ENCODE peak calls at places on chromosomes 5 and 9, in five cellular contexts. G is NCI-H460; R is stimulated activated CD8-positive, alpha-beta memory T cell treated with anti-CD3 and anti-CD28 coated beads, Interleukin-4, amount 100 ng/mL, for 1 hour; Z is type B pancreatic cell; P is OCI-M1. L is an unnamed sample.

GRCh38 chr5:141100243-141100805 is at the start of gene PCDHB3:
- DNase-seq in G (peak), R (no peak), Z (no peak), P (peak), L (no peak)

GRCh38 chr9:113556877-113557593 is 93.5 kb downstream of the RGS3 start:
- DNase-seq in G (no peak), R (no peak), Z (no peak), P (no peak), L (no peak)

GRCh38 chr5:151772029-151772867 is 494 bp downstream of the G3BP1 start:
- DNase-seq in G (no peak), R (peak), Z (peak), P (peak), L (peak)

GRCh38 chr5:142183561-142183960 is 75.0 kb downstream of the NDFIP1 start:
- DNase-seq in G (no peak), R (no peak), Z (no peak), P (no peak), L (no peak)

GRCh38 chr9:82488702-82489578 is 500.4 kb downstream of the SPATA31D1 start:
- DNase-seq in G (no peak), R (no peak), Z (no peak), P (no peak), L (no peak)

GRCh38 chr9:120579750-120580590 is at the start of gene CDK5RAP2:
- DNase-seq in G (peak), R (peak), Z (peak), P (peak), L (peak)

GRCh38 chr9:74645007-74645639 is 148.0 kb downstream of the RORB start:
- DNase-seq in G (peak), R (no peak), Z (no peak), P (peak), L (no peak)

GRCh38 chr5:135600971-135601381 is 22.2 kb upstream of the CXCL14 start:
- DNase-seq in G (no peak), R (no peak), Z (no peak), P (peak), L (no peak)

GRCh38 chr5:174384509-174384947 is 339.0 kb downstream of the NSG2 start:
- DNase-seq in G (no peak), R (no peak), Z (peak), P (no peak), L (no peak)

GRCh38 chr5:158429564-158429963 is 570.6 kb upstream of the CLINT1 start:
- DNase-seq in G (no peak), R (no peak), Z (no peak), P (no peak), L (no peak)

GRCh38 chr9:114853071-114853865 is 47.4 kb upstream of the TNFSF15 start:
- DNase-seq in G (no peak), R (no peak), Z (no peak), P (no peak), L (no peak)

GRCh38 chr5:73793911-73794310 is 167.9 kb downstream of the ARHGEF28 start:
- DNase-seq in G (no peak), R (no peak), Z (no peak), P (no peak), L (no peak)

GRCh38 chr9:96294146-96294545 is 7.8 kb downstream of the HSD17B3 start:
- DNase-seq in G (no peak), R (no peak), Z (no peak), P (no peak), L (no peak)

GRCh38 chr5:139658928-139659667 is 10.9 kb downstream of the CXXC5 start:
- DNase-seq in G (no peak), R (no peak), Z (no peak), P (no peak), L (no peak)

GRCh38 chr5:147442134-147442726 is 67.6 kb downstream of the DPYSL3 start:
- DNase-seq in G (no peak), R (no peak), Z (no peak), P (no peak), L (no peak)

GRCh38 chr9:131862261-131862660 is 122.4 kb upstream of the RAPGEF1 start:
- DNase-seq in G (no peak), R (no peak), Z (no peak), P (no peak), L (no peak)

GRCh38 chr5:120052916-120053828 is 410.9 kb upstream of the PRR16 start:
- DNase-seq in G (no peak), R (no peak), Z (no peak), P (no peak), L (no peak)

L was measured in central memory CD8-positive, alpha-beta T cell.